ENCODE peak calls at places on chromosomes 2 and 18, in four cellular contexts. One of them, this sample, is unnamed.

GRCh38 chr2:239818531-239819011 is 206.6 kb downstream of the NDUFA10 start:
- DNase-seq in neural progenitor cell: no peak
- DNase-seq in osteoblast: peak
- DNase-seq in colonic mucosa: no peak
- DNase-seq in this sample: no peak

GRCh38 chr2:127606594-127607398 is 39.2 kb upstream of the GPR17 start:
- DNase-seq in neural progenitor cell: no peak
- DNase-seq in osteoblast: peak
- DNase-seq in colonic mucosa: no peak
- DNase-seq in this sample: no peak

GRCh38 chr2:220701115-220701514 is 871.0 kb downstream of the EPHA4 start:
- DNase-seq in neural progenitor cell: no peak
- DNase-seq in osteoblast: no peak
- DNase-seq in colonic mucosa: no peak
- DNase-seq in this sample: no peak

GRCh38 chr2:191863988-191864387 is 17.1 kb upstream of the CAVIN2 start:
- DNase-seq in neural progenitor cell: no peak
- DNase-seq in osteoblast: no peak
- DNase-seq in colonic mucosa: no peak
- DNase-seq in this sample: no peak

GRCh38 chr2:195121341-195121740 is 535.7 kb upstream of the SLC39A10 start:
- DNase-seq in neural progenitor cell: no peak
- DNase-seq in osteoblast: no peak
- DNase-seq in colonic mucosa: no peak
- DNase-seq in this sample: no peak

GRCh38 chr2:159798376-159798724 is 342 bp upstream of the CD302 start:
- DNase-seq in neural progenitor cell: no peak
- DNase-seq in osteoblast: no peak
- DNase-seq in colonic mucosa: no peak
- DNase-seq in this sample: no peak

GRCh38 chr2:144165599-144166250 is 354.2 kb downstream of the ZEB2 start:
- DNase-seq in neural progenitor cell: no peak
- DNase-seq in osteoblast: no peak
- DNase-seq in colonic mucosa: no peak
- DNase-seq in this sample: no peak

GRCh38 chr2:188307850-188308283 is 16.2 kb downstream of the GULP1 start:
- DNase-seq in neural progenitor cell: no peak
- DNase-seq in osteoblast: peak
- DNase-seq in colonic mucosa: no peak
- DNase-seq in this sample: no peak

GRCh38 chr18:25089470-25089869 is 262.5 kb downstream of the ZNF521 start:
- DNase-seq in neural progenitor cell: no peak
- DNase-seq in osteoblast: no peak
- DNase-seq in colonic mucosa: no peak
- DNase-seq in this sample: no peak

GRCh38 chr2:45895477-45895876 is 244.0 kb downstream of the PRKCE start:
- DNase-seq in neural progenitor cell: no peak
- DNase-seq in osteoblast: peak
- DNase-seq in colonic mucosa: no peak
- DNase-seq in this sample: peak

GRCh38 chr2:215366440-215367032 is 54.7 kb downstream of the ATIC start:
- DNase-seq in neural progenitor cell: no peak
- DNase-seq in osteoblast: no peak
- DNase-seq in colonic mucosa: no peak
- DNase-seq in this sample: no peak

GRCh38 chr18:10514082-10514481 is 11.7 kb upstream of the NAPG start:
- DNase-seq in neural progenitor cell: no peak
- DNase-seq in osteoblast: no peak
- DNase-seq in colonic mucosa: no peak
- DNase-seq in this sample: no peak

GRCh38 chr2:67997528-67998267 is 65.1 kb downstream of the C1D start:
- DNase-seq in neural progenitor cell: no peak
- DNase-seq in osteoblast: peak
- DNase-seq in colonic mucosa: no peak
- DNase-seq in this sample: no peak

GRCh38 chr2:227545990-227546389 is 52.7 kb upstream of the SCYGR2 start:
- DNase-seq in neural progenitor cell: no peak
- DNase-seq in osteoblast: no peak
- DNase-seq in colonic mucosa: no peak
- DNase-seq in this sample: no peak

GRCh38 chr2:18117592-18117991 is 239.1 kb downstream of the KCNS3 start:
- DNase-seq in neural progenitor cell: peak
- DNase-seq in osteoblast: no peak
- DNase-seq in colonic mucosa: peak
- DNase-seq in this sample: no peak

DNA sequence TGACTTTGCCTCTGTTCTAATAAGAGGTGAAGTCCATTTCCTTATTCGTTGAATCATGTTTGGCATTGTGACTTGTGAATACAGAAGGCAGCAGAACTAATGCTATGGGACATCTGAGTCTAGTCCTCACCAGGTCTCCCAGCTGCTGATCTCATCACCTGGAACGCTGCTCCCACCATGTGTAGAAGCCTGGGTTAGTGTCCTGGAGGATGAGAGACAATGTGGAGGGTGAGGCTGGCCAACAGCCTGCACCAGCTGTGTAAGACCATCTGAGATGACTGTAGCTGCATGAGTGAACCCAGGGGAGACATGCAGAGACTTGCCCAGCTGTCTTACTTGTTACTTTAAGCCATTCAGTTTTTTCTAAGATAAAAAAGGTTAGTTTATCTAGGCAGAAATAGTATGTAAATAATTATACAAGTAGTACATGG is 3.5 kb upstream of the HAAO start:
- DNase-seq in neural progenitor cell: no peak
- DNase-seq in osteoblast: peak
- DNase-seq in colonic mucosa: no peak
- DNase-seq in this sample: no peak
- H3K4me3 ChIP-seq in neural progenitor cell: no peak
- H3K4me3 ChIP-seq in osteoblast: no peak
- H3K4me3 ChIP-seq in colonic mucosa: no peak
- H3K4me3 ChIP-seq in this sample: no peak

GRCh38 chr2:10375570-10376266 is 72.4 kb downstream of the ODC1 start:
- DNase-seq in neural progenitor cell: peak
- DNase-seq in osteoblast: no peak
- DNase-seq in colonic mucosa: no peak
- DNase-seq in this sample: no peak

GRCh38 chr2:10372862-10373240 is 70.1 kb downstream of the HPCAL1 start:
- DNase-seq in neural progenitor cell: no peak
- DNase-seq in osteoblast: peak
- DNase-seq in colonic mucosa: no peak
- DNase-seq in this sample: no peak

GRCh38 chr2:10372195-10372861 is 69.6 kb downstream of the HPCAL1 start:
- DNase-seq in neural progenitor cell: no peak
- DNase-seq in osteoblast: peak
- DNase-seq in colonic mucosa: no peak
- DNase-seq in this sample: no peak

GRCh38 chr2:10373931-10374330 is 71.2 kb downstream of the HPCAL1 start:
- DNase-seq in neural progenitor cell: no peak
- DNase-seq in osteoblast: peak
- DNase-seq in colonic mucosa: no peak
- DNase-seq in this sample: no peak

DNA sequence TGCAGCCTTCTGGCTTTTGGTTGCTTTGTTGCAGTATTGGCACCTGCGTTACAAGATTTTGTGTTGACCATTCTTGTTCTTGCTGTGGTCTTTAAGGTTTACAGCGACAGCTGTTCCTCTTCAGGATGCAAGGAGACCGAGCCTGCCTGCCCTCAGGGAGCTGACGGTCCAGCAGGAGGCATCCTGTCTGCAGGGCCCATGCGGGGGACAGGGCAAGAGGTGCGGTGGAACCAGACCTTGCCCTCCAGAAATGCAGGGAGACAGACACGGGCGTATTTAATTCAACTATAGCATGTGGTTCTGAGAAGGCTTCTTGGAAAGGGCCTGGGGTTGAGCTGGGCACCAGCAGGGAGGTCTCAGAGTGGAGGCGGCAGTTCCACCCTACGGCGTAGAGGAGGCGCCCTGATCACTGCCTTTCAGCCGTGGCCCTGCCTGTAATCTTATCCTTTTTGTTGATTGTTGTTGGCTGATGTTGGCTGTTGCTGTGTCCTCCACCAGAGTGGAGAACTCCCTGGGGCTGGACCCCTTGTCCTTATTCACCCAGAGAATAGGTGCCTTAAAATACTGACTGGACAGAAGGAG is 71.7 kb downstream of the HPCAL1 start:
- DNase-seq in neural progenitor cell: no peak
- DNase-seq in osteoblast: peak
- DNase-seq in colonic mucosa: no peak
- DNase-seq in this sample: no peak
- TF ChIP-seq CTCF in neural progenitor cell: no peak
- TF ChIP-seq CTCF in osteoblast: no peak
- TF ChIP-seq CTCF in colonic mucosa: no peak
- TF ChIP-seq CTCF in this sample: no peak

GRCh38 chr2:174787485-174788205 is 23.4 kb upstream of the CHRNA1 start:
- DNase-seq in neural progenitor cell: peak
- DNase-seq in osteoblast: peak
- DNase-seq in colonic mucosa: no peak
- DNase-seq in this sample: peak
- H3K4me3 ChIP-seq in neural progenitor cell: no peak
- H3K4me3 ChIP-seq in osteoblast: peak
- H3K4me3 ChIP-seq in colonic mucosa: no peak
- H3K4me3 ChIP-seq in this sample: no peak

GRCh38 chr2:119751706-119752105 is 8.0 kb upstream of the PTPN4 start:
- DNase-seq in neural progenitor cell: no peak
- DNase-seq in osteoblast: no peak
- DNase-seq in colonic mucosa: no peak
- DNase-seq in this sample: no peak

GRCh38 chr2:119753930-119754321 is 5.8 kb upstream of the PTPN4 start:
- DNase-seq in neural progenitor cell: no peak
- DNase-seq in osteoblast: no peak
- DNase-seq in colonic mucosa: no peak
- DNase-seq in this sample: no peak

GRCh38 chr2:119756837-119757236 is 2.9 kb upstream of the PTPN4 start:
- DNase-seq in neural progenitor cell: no peak
- DNase-seq in osteoblast: peak
- DNase-seq in colonic mucosa: peak
- DNase-seq in this sample: peak

GRCh38 chr2:119755906-119756305 is 3.8 kb upstream of the PTPN4 start:
- DNase-seq in neural progenitor cell: no peak
- DNase-seq in osteoblast: no peak
- DNase-seq in colonic mucosa: no peak
- DNase-seq in this sample: no peak

GRCh38 chr2:119753041-119753929 is 6.4 kb upstream of the PTPN4 start:
- DNase-seq in neural progenitor cell: peak
- DNase-seq in osteoblast: no peak
- DNase-seq in colonic mucosa: peak
- DNase-seq in this sample: no peak
- TF ChIP-seq CTCF in neural progenitor cell: peak
- TF ChIP-seq CTCF in osteoblast: peak
- TF ChIP-seq CTCF in colonic mucosa: peak
- TF ChIP-seq CTCF in this sample: peak

GRCh38 chr18:38690626-38691025 is 1125.0 kb upstream of the CELF4 start:
- DNase-seq in neural progenitor cell: no peak
- DNase-seq in osteoblast: no peak
- DNase-seq in colonic mucosa: no peak
- DNase-seq in this sample: no peak

GRCh38 chr18:38688402-38688801 is 1122.8 kb upstream of the CELF4 start:
- DNase-seq in neural progenitor cell: no peak
- DNase-seq in osteoblast: no peak
- DNase-seq in colonic mucosa: no peak
- DNase-seq in this sample: no peak

GRCh38 chr18:38698108-38698507 is 1132.5 kb upstream of the CELF4 start:
- DNase-seq in neural progenitor cell: peak
- DNase-seq in osteoblast: no peak
- DNase-seq in colonic mucosa: no peak
- DNase-seq in this sample: no peak

GRCh38 chr18:38695559-38696270 is 1130.1 kb upstream of the CELF4 start:
- DNase-seq in neural progenitor cell: no peak
- DNase-seq in osteoblast: no peak
- DNase-seq in colonic mucosa: no peak
- DNase-seq in this sample: no peak

DNA sequence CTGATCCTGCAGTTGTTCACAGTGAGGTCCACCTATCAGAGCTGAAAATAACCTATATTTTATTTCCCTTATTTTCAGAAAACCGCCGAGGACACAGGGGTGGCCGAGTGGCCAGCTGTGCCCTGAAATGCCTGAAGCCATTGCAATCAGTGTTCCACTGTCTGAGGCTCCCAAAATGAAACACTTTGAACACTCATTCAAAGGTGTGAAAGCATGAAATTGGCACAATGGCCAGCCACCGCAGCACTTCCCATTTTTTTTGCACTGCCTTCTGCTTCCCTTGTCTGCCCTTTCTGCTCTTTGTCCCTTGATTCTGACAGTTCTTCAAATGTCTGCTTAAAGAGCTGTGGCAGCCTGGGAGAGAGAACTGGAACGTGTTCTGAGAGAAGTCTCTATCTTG is 1127.5 kb upstream of the CELF4 start:
- DNase-seq in neural progenitor cell: no peak
- DNase-seq in osteoblast: no peak
- DNase-seq in colonic mucosa: no peak
- DNase-seq in this sample: no peak
- H3K4me3 ChIP-seq in neural progenitor cell: no peak
- H3K4me3 ChIP-seq in osteoblast: no peak
- H3K4me3 ChIP-seq in colonic mucosa: no peak
- H3K4me3 ChIP-seq in this sample: no peak